ENCODE peak calls at places on chromosomes 4 and X, in eight cellular contexts. F, I, H, S, M, A, Z and V are unnamed samples.

GRCh38 chrX:79413009-79413408 is 45.9 kb upstream of the ITM2A start:
- DNase-seq in F (no peak), I (peak), H (peak), S (peak), M (no peak), A (no peak), Z (peak), V (no peak)

GRCh38 chrX:134599173-134599914 is 58.9 kb downstream of the PLAC1 start:
- DNase-seq in F (no peak), I (no peak), H (peak), S (peak), M (no peak), A (peak), Z (no peak), V (no peak)

GRCh38 chr4:102037566-102037965 is 247.0 kb downstream of the BANK1 start:
- DNase-seq in F (no peak), I (no peak), H (no peak), S (no peak), M (no peak), A (no peak), Z (no peak), V (no peak)

GRCh38 chrX:66961665-66962064 is 322.8 kb upstream of the EDA2R start:
- DNase-seq in F (no peak), I (no peak), H (no peak), S (no peak), M (no peak), A (no peak), Z (no peak), V (no peak)

GRCh38 chrX:122833230-122833629 is 350.8 kb upstream of the GRIA3 start:
- DNase-seq in F (no peak), I (no peak), H (no peak), S (no peak), M (no peak), A (no peak), Z (no peak), V (no peak)

GRCh38 chr4:14896656-14897175 is 105.6 kb upstream of the CPEB2 start:
- DNase-seq in F (no peak), I (no peak), H (no peak), S (no peak), M (no peak), A (no peak), Z (no peak), V (no peak)

GRCh38 chr4:83121246-83121645 is 6.7 kb upstream of the PLAC8 start:
- DNase-seq in F (no peak), I (no peak), H (no peak), S (no peak), M (no peak), A (no peak), Z (no peak), V (no peak)

GRCh38 chrX:134971926-134972325 is 18.9 kb upstream of the SMIM10 start:
- DNase-seq in F (no peak), I (no peak), H (no peak), S (no peak), M (no peak), A (no peak), Z (no peak), V (no peak)

GRCh38 chrX:106933538-106933961 is 13.3 kb downstream of the CLDN2 start:
- DNase-seq in F (no peak), I (no peak), H (peak), S (no peak), M (peak), A (no peak), Z (no peak), V (no peak)

GRCh38 chr4:159199827-159200226 is 96.9 kb downstream of the RAPGEF2 start:
- DNase-seq in F (no peak), I (no peak), H (no peak), S (no peak), M (no peak), A (no peak), Z (no peak), V (no peak)

GRCh38 chr4:82770607-82771006 is 28.0 kb downstream of the SCD5 start:
- DNase-seq in F (no peak), I (no peak), H (no peak), S (no peak), M (no peak), A (peak), Z (no peak), V (no peak)

GRCh38 chr4:152803541-152803940 is 23.8 kb downstream of the ARFIP1 start:
- DNase-seq in F (no peak), I (no peak), H (no peak), S (no peak), M (no peak), A (no peak), Z (no peak), V (no peak)